ENCODE peak calls at places on chromosomes 13 and 19, in nine cellular contexts. A is mesendoderm, Y is stomach, U is endodermal cell, L is PC-9, M is gastrocnemius medialis, P is pancreas, V is ovary, B is fibroblast of lung. D is an unnamed sample.

GRCh38 chr19:3450796-3451411 is 29.4 kb downstream of the SMIM24 start:
- DNase-seq in A (no peak), Y (peak; percentile 34), U (no peak), L (peak; percentile 86), M (peak; percentile 80), P (no peak), V (no peak), B (peak; percentile 100), D (peak; percentile 93)

GRCh38 chr13:30373727-30374126 is 48.6 kb upstream of the UBE2L5 start:
- DNase-seq in A (no peak), Y (no peak), U (no peak), L (no peak), M (no peak), P (no peak), V (no peak), B (no peak), D (no peak)

GRCh38 chr13:21557995-21558394 is 46.0 kb downstream of the MICU2 start:
- DNase-seq in A (peak; percentile 62), Y (no peak), U (peak; percentile 68), L (no peak), M (no peak), P (no peak), V (no peak), B (no peak), D (no peak)

GRCh38 chr19:56837492-56837891 is 3.0 kb downstream of the PEG3 start:
- DNase-seq in A (peak; percentile 84), Y (peak; percentile 31), U (no peak), L (no peak), M (peak; percentile 4), P (peak; percentile 86), V (peak; percentile 87), B (peak; percentile 67), D (peak; percentile 92)

GRCh38 chr13:34867590-34867989 is 74.5 kb upstream of the NBEA start:
- DNase-seq in A (no peak), Y (no peak), U (no peak), L (no peak), M (no peak), P (no peak), V (no peak), B (peak; percentile 15), D (no peak)

GRCh38 chr19:12995596-12996541 is 594 bp downstream of the NFIX start:
- DNase-seq in A (no peak), Y (no peak), U (no peak), L (no peak), M (no peak), P (peak; percentile 38), V (peak; percentile 71), B (peak; percentile 36), D (peak; percentile 64)

GRCh38 chr13:24050292-24050711 is 110.2 kb upstream of the SPATA13 start:
- DNase-seq in A (no peak), Y (peak; percentile 70), U (no peak), L (no peak), M (no peak), P (no peak), V (peak; percentile 68), B (peak; percentile 76), D (no peak)

GRCh38 chr13:110109910-110110309 is 197.0 kb downstream of the COL4A1 start:
- DNase-seq in A (peak; percentile 65), Y (no peak), U (peak; percentile 79), L (no peak), M (peak; percentile 88), P (no peak), V (peak; percentile 42), B (peak; percentile 91), D (peak; percentile 92)

GRCh38 chr19:33298146-33298911 is 4.0 kb downstream of the CEBPA start:
- DNase-seq in A (no peak), Y (peak; percentile 39), U (peak; percentile 47), L (peak; percentile 46), M (no peak), P (no peak), V (no peak), B (no peak), D (no peak)

GRCh38 chr13:46593403-46593802 is 40.4 kb downstream of the LRCH1 start:
- DNase-seq in A (no peak), Y (no peak), U (no peak), L (no peak), M (no peak), P (no peak), V (no peak), B (no peak), D (no peak)

GRCh38 chr13:99145461-99145860 is 55.2 kb upstream of the UBAC2 start:
- DNase-seq in A (no peak), Y (no peak), U (no peak), L (no peak), M (no peak), P (no peak), V (no peak), B (no peak), D (no peak)

GRCh38 chr13:30346159-30346788 is 38.9 kb upstream of the KATNAL1 start:
- DNase-seq in A (no peak), Y (peak; percentile 59), U (no peak), L (no peak), M (no peak), P (no peak), V (no peak), B (no peak), D (no peak)

GRCh38 chr19:17424743-17425365 is 5.0 kb downstream of the MVB12A start:
- DNase-seq in A (peak; percentile 85), Y (no peak), U (peak; percentile 96), L (no peak), M (no peak), P (no peak), V (peak; percentile 65), B (no peak), D (no peak)

GRCh38 chr13:47216176-47216822 is 319.4 kb upstream of the HTR2A start:
- DNase-seq in A (peak; percentile 75), Y (no peak), U (no peak), L (no peak), M (no peak), P (no peak), V (no peak), B (no peak), D (no peak)

GRCh38 chr13:90968510-90968909 is 379.0 kb upstream of the MIR17HG start:
- DNase-seq in A (peak; percentile 57), Y (no peak), U (peak; percentile 81), L (no peak), M (no peak), P (peak; percentile 13), V (no peak), B (peak; percentile 20), D (no peak)

GRCh38 chr13:23681253-23681652 is 111.0 kb downstream of the TNFRSF19 start:
- DNase-seq in A (peak; percentile 42), Y (no peak), U (no peak), L (no peak), M (no peak), P (no peak), V (no peak), B (peak; percentile 76), D (no peak)

GRCh38 chr13:105804561-105805190 is 730.8 kb downstream of the EFNB2 start:
- DNase-seq in A (no peak), Y (no peak), U (no peak), L (peak; percentile 47), M (no peak), P (no peak), V (no peak), B (peak; percentile 77), D (no peak)

DNA sequence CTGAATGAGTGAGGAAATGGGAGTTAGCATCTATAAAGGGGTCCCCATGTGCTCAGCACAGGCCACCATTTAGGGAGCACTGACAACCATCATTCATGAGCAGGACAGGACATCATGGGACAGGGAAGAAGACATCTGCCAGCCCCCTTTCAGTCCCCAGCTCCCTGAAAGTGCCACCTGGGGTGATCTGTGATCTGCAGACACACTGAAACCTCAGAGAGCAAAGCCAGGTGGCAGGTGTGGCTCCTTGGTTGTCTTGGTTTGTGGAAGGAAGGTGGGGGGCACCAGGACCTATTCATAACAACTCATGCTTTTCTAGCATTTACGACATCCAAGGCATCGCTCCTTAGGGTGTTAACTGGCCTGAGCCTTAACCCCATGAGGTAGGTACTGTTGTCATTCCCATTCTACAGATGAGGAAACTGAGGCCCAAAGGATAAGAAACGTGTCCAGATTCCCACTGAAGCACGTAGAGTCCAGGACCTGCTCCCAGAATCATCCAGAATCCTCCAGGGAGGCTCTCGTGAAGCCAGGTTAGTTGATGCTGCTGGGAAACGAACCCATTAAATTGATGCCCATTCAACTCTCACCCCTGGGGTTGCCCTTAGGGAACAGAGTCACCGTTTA is 5.8 kb downstream of the KDELR1 start:
- DNase-seq in A (no peak), Y (no peak), U (no peak), L (no peak), M (no peak), P (no peak), V (no peak), B (no peak), D (no peak)
- H3K36me3 ChIP-seq in A (peaks cover 32% of the 10 kb centered on the region), Y (peaks cover 86% of the 10 kb centered on the region), U (peaks cover 78% of the 10 kb centered on the region), L (peaks cover 45% of the 10 kb centered on the region), M (peaks cover 76% of the 10 kb centered on the region), P (no peaks in the 10 kb centered on the region), V (no peaks in the 10 kb centered on the region), B (peaks cover 21% of the 10 kb centered on the region), D (peaks cover 10% of the 10 kb centered on the region)

GRCh38 chr19:48989701-48990291 is 3.3 kb downstream of the GYS1 start:
- DNase-seq in A (no peak), Y (no peak), U (no peak), L (no peak), M (peak; percentile 91), P (no peak), V (no peak), B (no peak), D (no peak)

GRCh38 chr19:48991823-48992570 is 1.1 kb downstream of the GYS1 start:
- DNase-seq in A (peak; percentile 86), Y (peak; percentile 65), U (peak; percentile 80), L (peak; percentile 67), M (peak; percentile 77), P (no peak), V (peak; percentile 49), B (peak; percentile 81), D (peak; percentile 85)

GRCh38 chr19:48988860-48989259 is 4.2 kb downstream of the GYS1 start:
- DNase-seq in A (no peak), Y (no peak), U (no peak), L (no peak), M (no peak), P (no peak), V (no peak), B (no peak), D (no peak)

GRCh38 chr19:48991011-48991609 is 2.0 kb downstream of the GYS1 start:
- DNase-seq in A (no peak), Y (no peak), U (no peak), L (no peak), M (no peak), P (no peak), V (peak; percentile 38), B (no peak), D (no peak)

GRCh38 chr19:48990400-48990799 is 2.7 kb downstream of the GYS1 start:
- DNase-seq in A (no peak), Y (no peak), U (no peak), L (no peak), M (no peak), P (no peak), V (no peak), B (no peak), D (no peak)
- H3K36me3 ChIP-seq in A (peaks cover under 1% of the 10 kb centered on the region), Y (peaks cover 50% of the 10 kb centered on the region), U (peaks cover 30% of the 10 kb centered on the region), L (peaks cover under 1% of the 10 kb centered on the region), M (peaks cover 36% of the 10 kb centered on the region), P (no peaks in the 10 kb centered on the region), V (no peaks in the 10 kb centered on the region), B (peaks cover 14% of the 10 kb centered on the region), D (no peaks in the 10 kb centered on the region)

GRCh38 chr19:10114651-10115391 is 3.3 kb downstream of the P2RY11 start:
- DNase-seq in A (peak; percentile 39), Y (no peak), U (peak; percentile 70), L (no peak), M (no peak), P (no peak), V (no peak), B (no peak), D (peak; percentile 50)
- H3K36me3 ChIP-seq in A (peaks cover 15% of the 10 kb centered on the region), Y (peaks cover 68% of the 10 kb centered on the region), U (peaks cover 42% of the 10 kb centered on the region), L (peaks cover 28% of the 10 kb centered on the region), M (peaks cover 61% of the 10 kb centered on the region), P (peaks cover 4% of the 10 kb centered on the region), V (no peaks in the 10 kb centered on the region), B (peaks cover 40% of the 10 kb centered on the region), D (peaks cover 3% of the 10 kb centered on the region)

GRCh38 chr19:42287017-42287825 is 14.7 kb upstream of the PRR19 start:
- DNase-seq in A (no peak), Y (no peak), U (no peak), L (no peak), M (no peak), P (no peak), V (peak; percentile 40), B (no peak), D (no peak)
- H3K36me3 ChIP-seq in A (peaks cover 5% of the 10 kb centered on the region), Y (peaks cover 57% of the 10 kb centered on the region), U (peaks cover 51% of the 10 kb centered on the region), L (no peaks in the 10 kb centered on the region), M (peaks cover 52% of the 10 kb centered on the region), P (peaks cover 5% of the 10 kb centered on the region), V (no peaks in the 10 kb centered on the region), B (peaks cover 43% of the 10 kb centered on the region), D (no peaks in the 10 kb centered on the region)